ENCODE peak calls at places on chromosomes 6 and 20, in eight cellular contexts. One of them, this sample, is unnamed.
A peak's percentile ranks its signal among the peaks of the same experiment; 100 is the strongest.

GRCh38 chr6:35297541-35298481 is at the start of gene DEF6:
- DNase-seq in cardiac muscle cell: peak; percentile 93
- DNase-seq in endothelial cell: peak; percentile 84
- DNase-seq in A549: no peak
- DNase-seq in brain microvascular endothelial cell: peak; percentile 70
- DNase-seq in PC-9: peak; percentile 87
- DNase-seq in body of pancreas: peak; percentile 90
- DNase-seq in PC-3: peak; percentile 95
- DNase-seq in this sample: peak; percentile 82

GRCh38 chr6:140174509-140174908 is 800.1 kb upstream of the CITED2 start:
- DNase-seq in cardiac muscle cell: no peak
- DNase-seq in endothelial cell: no peak
- DNase-seq in A549: peak; percentile 10
- DNase-seq in brain microvascular endothelial cell: peak; percentile 83
- DNase-seq in PC-9: peak; percentile 99
- DNase-seq in body of pancreas: no peak
- DNase-seq in PC-3: peak; percentile 97
- DNase-seq in this sample: peak; percentile 98

GRCh38 chr6:139881728-139882211 is 507.3 kb upstream of the CITED2 start:
- DNase-seq in cardiac muscle cell: peak; percentile 47
- DNase-seq in endothelial cell: peak; percentile 45
- DNase-seq in A549: peak; percentile 13
- DNase-seq in brain microvascular endothelial cell: peak; percentile 43
- DNase-seq in PC-9: no peak
- DNase-seq in body of pancreas: peak; percentile 38
- DNase-seq in PC-3: peak; percentile 54
- DNase-seq in this sample: peak; percentile 33

GRCh38 chr6:23873161-23873560 is 252.9 kb upstream of the NRSN1 start:
- DNase-seq in cardiac muscle cell: no peak
- DNase-seq in endothelial cell: no peak
- DNase-seq in A549: no peak
- DNase-seq in brain microvascular endothelial cell: no peak
- DNase-seq in PC-9: no peak
- DNase-seq in body of pancreas: no peak
- DNase-seq in PC-3: no peak
- DNase-seq in this sample: no peak

GRCh38 chr6:154156135-154156948 is 117.3 kb downstream of the OPRM1 start:
- DNase-seq in cardiac muscle cell: peak; percentile 42
- DNase-seq in endothelial cell: peak; percentile 54
- DNase-seq in A549: peak; percentile 15
- DNase-seq in brain microvascular endothelial cell: peak; percentile 47
- DNase-seq in PC-9: peak; percentile 63
- DNase-seq in body of pancreas: peak; percentile 62
- DNase-seq in PC-3: peak; percentile 33
- DNase-seq in this sample: peak; percentile 41

GRCh38 chr6:112912351-112913101 is 565.4 kb downstream of the RFPL4B start:
- DNase-seq in cardiac muscle cell: no peak
- DNase-seq in endothelial cell: no peak
- DNase-seq in A549: no peak
- DNase-seq in brain microvascular endothelial cell: no peak
- DNase-seq in PC-9: no peak
- DNase-seq in body of pancreas: no peak
- DNase-seq in PC-3: no peak
- DNase-seq in this sample: no peak

GRCh38 chr20:45489083-45489531 is 19.6 kb downstream of the WFDC2 start:
- DNase-seq in cardiac muscle cell: no peak
- DNase-seq in endothelial cell: no peak
- DNase-seq in A549: no peak
- DNase-seq in brain microvascular endothelial cell: no peak
- DNase-seq in PC-9: peak; percentile 90
- DNase-seq in body of pancreas: no peak
- DNase-seq in PC-3: peak; percentile 96
- DNase-seq in this sample: peak; percentile 4

GRCh38 chr6:97150932-97151331 is 132.1 kb downstream of the MMS22L start:
- DNase-seq in cardiac muscle cell: no peak
- DNase-seq in endothelial cell: no peak
- DNase-seq in A549: no peak
- DNase-seq in brain microvascular endothelial cell: no peak
- DNase-seq in PC-9: no peak
- DNase-seq in body of pancreas: no peak
- DNase-seq in PC-3: peak; percentile 76
- DNase-seq in this sample: no peak

GRCh38 chr20:56409521-56409920 is 2.5 kb upstream of the CASS4 start:
- DNase-seq in cardiac muscle cell: no peak
- DNase-seq in endothelial cell: no peak
- DNase-seq in A549: no peak
- DNase-seq in brain microvascular endothelial cell: peak; percentile 22
- DNase-seq in PC-9: no peak
- DNase-seq in body of pancreas: no peak
- DNase-seq in PC-3: no peak
- DNase-seq in this sample: no peak

GRCh38 chr20:10524034-10524476 is 89.0 kb downstream of the SLX4IP start:
- DNase-seq in cardiac muscle cell: peak; percentile 8
- DNase-seq in endothelial cell: no peak
- DNase-seq in A549: no peak
- DNase-seq in brain microvascular endothelial cell: peak; percentile 38
- DNase-seq in PC-9: no peak
- DNase-seq in body of pancreas: peak; percentile 47
- DNase-seq in PC-3: no peak
- DNase-seq in this sample: no peak

GRCh38 chr20:63574829-63575720 is 1.0 kb upstream of the HELZ2 start:
- DNase-seq in cardiac muscle cell: no peak
- DNase-seq in endothelial cell: no peak
- DNase-seq in A549: no peak
- DNase-seq in brain microvascular endothelial cell: no peak
- DNase-seq in PC-9: no peak
- DNase-seq in body of pancreas: no peak
- DNase-seq in PC-3: no peak
- DNase-seq in this sample: no peak

GRCh38 chr6:24089741-24090140 is 36.3 kb upstream of the NRSN1 start:
- DNase-seq in cardiac muscle cell: no peak
- DNase-seq in endothelial cell: no peak
- DNase-seq in A549: no peak
- DNase-seq in brain microvascular endothelial cell: no peak
- DNase-seq in PC-9: no peak
- DNase-seq in body of pancreas: no peak
- DNase-seq in PC-3: no peak
- DNase-seq in this sample: no peak

GRCh38 chr6:24931752-24932691 is 3.7 kb downstream of the RIPOR2 start:
- DNase-seq in cardiac muscle cell: no peak
- DNase-seq in endothelial cell: no peak
- DNase-seq in A549: no peak
- DNase-seq in brain microvascular endothelial cell: no peak
- DNase-seq in PC-9: peak; percentile 46
- DNase-seq in body of pancreas: no peak
- DNase-seq in PC-3: peak; percentile 62
- DNase-seq in this sample: peak; percentile 28

GRCh38 chr20:38125157-38126056 is 39.7 kb downstream of the TGM2 start:
- DNase-seq in cardiac muscle cell: no peak
- DNase-seq in endothelial cell: no peak
- DNase-seq in A549: no peak
- DNase-seq in brain microvascular endothelial cell: peak; percentile 88
- DNase-seq in PC-9: peak; percentile 68
- DNase-seq in body of pancreas: peak; percentile 90
- DNase-seq in PC-3: peak; percentile 64
- DNase-seq in this sample: no peak

GRCh38 chr6:34646714-34647113 is 49.9 kb downstream of the ILRUN start:
- DNase-seq in cardiac muscle cell: no peak
- DNase-seq in endothelial cell: no peak
- DNase-seq in A549: no peak
- DNase-seq in brain microvascular endothelial cell: no peak
- DNase-seq in PC-9: no peak
- DNase-seq in body of pancreas: no peak
- DNase-seq in PC-3: no peak
- DNase-seq in this sample: no peak

DNA sequence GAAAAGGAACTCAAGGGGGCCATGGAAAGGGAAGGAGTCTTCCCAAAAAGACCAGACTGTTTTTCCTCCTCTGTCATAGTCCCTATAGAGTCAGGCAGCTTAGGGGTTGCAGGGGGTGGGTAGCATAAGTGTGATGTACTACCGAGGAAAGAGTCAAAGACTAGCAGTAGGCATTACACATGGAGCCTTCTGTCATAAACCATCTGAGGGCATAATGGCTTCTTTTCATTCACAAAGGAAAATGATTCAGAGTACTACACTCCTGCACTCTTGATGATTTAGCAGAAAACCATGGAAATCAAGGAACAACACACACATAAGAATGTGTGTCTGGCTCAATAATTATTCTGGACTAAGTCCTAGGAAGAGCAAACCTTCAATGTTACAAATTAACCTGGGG is 14.9 kb downstream of the PLN start:
- DNase-seq in cardiac muscle cell: no peak
- DNase-seq in endothelial cell: no peak
- DNase-seq in A549: no peak
- DNase-seq in brain microvascular endothelial cell: no peak
- DNase-seq in PC-9: no peak
- DNase-seq in body of pancreas: no peak
- DNase-seq in PC-3: no peak
- DNase-seq in this sample: peak; percentile 60
- TF ChIP-seq CTCF in cardiac muscle cell: no peak
- TF ChIP-seq CTCF in endothelial cell: no peak
- TF ChIP-seq CTCF in A549: no peak
- TF ChIP-seq CTCF in brain microvascular endothelial cell: no peak
- TF ChIP-seq CTCF in PC-9: no peak
- TF ChIP-seq CTCF in body of pancreas: no peak
- TF ChIP-seq CTCF in PC-3: no peak
- TF ChIP-seq CTCF in this sample: no peak

GRCh38 chr6:43070028-43070632 is 6.0 kb upstream of the PTK7 start:
- DNase-seq in cardiac muscle cell: peak; percentile 61
- DNase-seq in endothelial cell: no peak
- DNase-seq in A549: peak; percentile 53
- DNase-seq in brain microvascular endothelial cell: no peak
- DNase-seq in PC-9: peak; percentile 48
- DNase-seq in body of pancreas: no peak
- DNase-seq in PC-3: peak; percentile 56
- DNase-seq in this sample: no peak
- TF ChIP-seq CTCF in cardiac muscle cell: peak; percentile 57
- TF ChIP-seq CTCF in endothelial cell: peak; percentile 48
- TF ChIP-seq CTCF in A549: peak; percentile 61
- TF ChIP-seq CTCF in brain microvascular endothelial cell: peak; percentile 73
- TF ChIP-seq CTCF in PC-9: peak; percentile 81
- TF ChIP-seq CTCF in body of pancreas: peak; percentile 20
- TF ChIP-seq CTCF in PC-3: peak; percentile 76
- TF ChIP-seq CTCF in this sample: peak; percentile 88

GRCh38 chr6:89032599-89032998 is 48.0 kb upstream of the PNRC1 start:
- DNase-seq in cardiac muscle cell: no peak
- DNase-seq in endothelial cell: no peak
- DNase-seq in A549: no peak
- DNase-seq in brain microvascular endothelial cell: no peak
- DNase-seq in PC-9: no peak
- DNase-seq in body of pancreas: no peak
- DNase-seq in PC-3: no peak
- DNase-seq in this sample: no peak
- TF ChIP-seq CTCF in cardiac muscle cell: peak; percentile 23
- TF ChIP-seq CTCF in endothelial cell: no peak
- TF ChIP-seq CTCF in A549: no peak
- TF ChIP-seq CTCF in brain microvascular endothelial cell: no peak
- TF ChIP-seq CTCF in PC-9: no peak
- TF ChIP-seq CTCF in body of pancreas: no peak
- TF ChIP-seq CTCF in PC-3: no peak
- TF ChIP-seq CTCF in this sample: peak; percentile 18

GRCh38 chr20:5806457-5807263 is 56.5 kb downstream of the SHLD1 start:
- DNase-seq in cardiac muscle cell: no peak
- DNase-seq in endothelial cell: no peak
- DNase-seq in A549: no peak
- DNase-seq in brain microvascular endothelial cell: no peak
- DNase-seq in PC-9: no peak
- DNase-seq in body of pancreas: no peak
- DNase-seq in PC-3: peak; percentile 22
- DNase-seq in this sample: no peak
- TF ChIP-seq CTCF in cardiac muscle cell: peak; percentile 32
- TF ChIP-seq CTCF in endothelial cell: no peak
- TF ChIP-seq CTCF in A549: no peak
- TF ChIP-seq CTCF in brain microvascular endothelial cell: peak; percentile 49
- TF ChIP-seq CTCF in PC-9: no peak
- TF ChIP-seq CTCF in body of pancreas: no peak
- TF ChIP-seq CTCF in PC-3: peak; percentile 64
- TF ChIP-seq CTCF in this sample: peak; percentile 31

GRCh38 chr6:28864321-28864923 is 59.4 kb downstream of the TRIM27 start:
- DNase-seq in cardiac muscle cell: no peak
- DNase-seq in endothelial cell: no peak
- DNase-seq in A549: no peak
- DNase-seq in brain microvascular endothelial cell: peak; percentile 45
- DNase-seq in PC-9: peak; percentile 67
- DNase-seq in body of pancreas: no peak
- DNase-seq in PC-3: no peak
- DNase-seq in this sample: no peak
- TF ChIP-seq CTCF in cardiac muscle cell: no peak
- TF ChIP-seq CTCF in endothelial cell: no peak
- TF ChIP-seq CTCF in A549: peak; percentile 46
- TF ChIP-seq CTCF in brain microvascular endothelial cell: peak; percentile 52
- TF ChIP-seq CTCF in PC-9: no peak
- TF ChIP-seq CTCF in body of pancreas: no peak
- TF ChIP-seq CTCF in PC-3: peak; percentile 64
- TF ChIP-seq CTCF in this sample: peak; percentile 49

GRCh38 chr6:18155864-18156396 is 708 bp downstream of the KDM1B start:
- DNase-seq in cardiac muscle cell: peak; percentile 62
- DNase-seq in endothelial cell: peak; percentile 35
- DNase-seq in A549: peak; percentile 76
- DNase-seq in brain microvascular endothelial cell: peak; percentile 17
- DNase-seq in PC-9: peak; percentile 88
- DNase-seq in body of pancreas: peak; percentile 92
- DNase-seq in PC-3: peak; percentile 87
- DNase-seq in this sample: peak; percentile 30
- TF ChIP-seq CTCF in cardiac muscle cell: peak; percentile 35
- TF ChIP-seq CTCF in endothelial cell: no peak
- TF ChIP-seq CTCF in A549: peak; percentile 22
- TF ChIP-seq CTCF in brain microvascular endothelial cell: peak; percentile 57
- TF ChIP-seq CTCF in PC-9: no peak
- TF ChIP-seq CTCF in body of pancreas: no peak
- TF ChIP-seq CTCF in PC-3: peak; percentile 59
- TF ChIP-seq CTCF in this sample: peak; percentile 56